ENCODE peak calls at places on chromosomes 13 and 19, in five cellular contexts. C, T, G, V and S are unnamed samples.

GRCh38 chr19:1811942-1812425 is at the start of gene ATP8B3:
- DNase-seq in C (no peak), T (no peak), G (no peak), V (no peak), S (no peak)

GRCh38 chr19:53908106-53908932 is 759 bp upstream of the CACNG7 start:
- DNase-seq in C (peak; percentile 67), T (no peak), G (no peak), V (peak; percentile 88), S (peak; percentile 62)

GRCh38 chr13:99650410-99650809 is 149.1 kb downstream of the TM9SF2 start:
- DNase-seq in C (no peak), T (no peak), G (no peak), V (no peak), S (no peak)

GRCh38 chr13:86445584-86446140 is 646.4 kb upstream of the SLITRK6 start:
- DNase-seq in C (no peak), T (no peak), G (no peak), V (no peak), S (no peak)

GRCh38 chr19:3975637-3976087 is 4.8 kb upstream of the DAPK3 start:
- DNase-seq in C (no peak), T (no peak), G (no peak), V (no peak), S (no peak)

GRCh38 chr13:49622174-49622946 is 5.9 kb upstream of the ARL11 start:
- DNase-seq in C (peak; percentile 69), T (no peak), G (no peak), V (no peak), S (no peak)

GRCh38 chr19:33640773-33641172 is 19.0 kb downstream of the CHST8 start:
- DNase-seq in C (no peak), T (no peak), G (no peak), V (no peak), S (no peak)

GRCh38 chr19:6023085-6023682 is 45.2 kb upstream of the RANBP3 start:
- DNase-seq in C (peak; percentile 58), T (no peak), G (no peak), V (no peak), S (no peak)

GRCh38 chr19:799076-799881 is 2.0 kb downstream of the PTBP1 start:
- DNase-seq in C (peak; percentile 75), T (no peak), G (no peak), V (peak; percentile 79), S (no peak)
- TF ChIP-seq CTCF in C (peak; percentile 31), T (peak; percentile 8), G (no peak), V (no peak), S (no peak)

GRCh38 chr13:81927347-81927746 is 1586.4 kb upstream of the SPRY2 start:
- DNase-seq in C (no peak), T (no peak), G (no peak), V (peak; percentile 6), S (no peak)
- TF ChIP-seq CTCF in C (no peak), T (no peak), G (no peak), V (peak; percentile 37), S (peak; percentile 34)

DNA sequence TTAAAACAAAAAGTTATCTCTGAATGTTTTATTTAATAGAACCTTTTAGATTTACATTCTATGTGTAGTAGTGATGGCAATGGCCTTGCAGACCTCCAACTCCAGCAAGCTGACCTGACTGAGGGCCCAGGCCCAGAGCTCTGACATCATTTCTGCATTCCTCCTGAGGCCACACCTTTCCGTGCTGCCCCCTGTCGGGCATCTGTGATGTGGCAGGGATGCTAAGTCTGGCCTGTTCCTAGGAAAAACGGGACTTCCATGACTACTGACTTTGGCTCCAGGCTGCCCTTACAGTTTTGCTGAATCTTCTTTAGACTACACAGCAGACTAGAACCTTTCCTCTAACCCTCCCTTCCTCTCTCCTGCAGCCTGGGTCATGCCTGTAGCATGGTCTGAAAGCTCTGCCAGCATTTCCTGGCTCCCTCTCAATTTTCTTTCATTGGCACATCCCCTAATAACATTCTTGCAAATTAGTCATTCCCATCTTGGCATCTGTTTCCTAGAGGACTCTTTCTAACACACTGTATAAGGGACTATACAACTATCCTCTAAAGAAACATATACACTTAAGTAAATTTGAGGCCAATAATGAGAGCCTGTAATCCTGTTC is 249.0 kb downstream of the GPC5 start:
- DNase-seq in C (peak; percentile 59), T (no peak), G (no peak), V (peak; percentile 60), S (peak; percentile 46)
- TF ChIP-seq CTCF in C (peak; percentile 3), T (peak; percentile 11), G (no peak), V (peak; percentile 78), S (peak; percentile 74)

DNA sequence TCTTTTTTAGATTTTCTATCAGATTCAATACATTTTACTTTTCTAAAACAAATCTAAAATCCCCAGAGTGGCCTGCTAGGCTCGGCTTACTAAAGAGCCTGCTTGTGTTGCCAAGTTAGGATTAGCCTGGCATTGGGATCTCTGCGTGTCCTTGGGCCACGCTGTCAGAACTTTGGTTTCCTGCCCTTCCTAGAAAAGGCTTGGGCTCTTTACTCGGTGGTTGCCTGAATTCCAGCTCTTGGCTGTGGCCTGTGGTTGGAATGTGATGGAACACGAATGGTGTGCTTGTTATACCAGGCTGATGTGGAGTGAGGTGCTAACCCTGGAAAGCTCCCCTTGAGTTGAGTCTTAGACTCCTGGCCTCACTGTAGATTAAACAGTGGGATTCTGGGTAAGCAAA is 8.5 kb downstream of the SPATA13 start:
- DNase-seq in C (no peak), T (no peak), G (no peak), V (no peak), S (no peak)
- TF ChIP-seq CTCF in C (no peak), T (no peak), G (no peak), V (no peak), S (no peak)

GRCh38 chr13:23600534-23600933 is 30.3 kb downstream of the TNFRSF19 start:
- DNase-seq in C (no peak), T (no peak), G (no peak), V (no peak), S (no peak)

GRCh38 chr13:23600100-23600499 is 29.9 kb downstream of the TNFRSF19 start:
- DNase-seq in C (no peak), T (no peak), G (no peak), V (no peak), S (no peak)

GRCh38 chr13:23598371-23598770 is 28.2 kb downstream of the TNFRSF19 start:
- DNase-seq in C (no peak), T (no peak), G (no peak), V (no peak), S (no peak)

GRCh38 chr13:23599083-23599925 is 29.1 kb downstream of the TNFRSF19 start:
- DNase-seq in C (no peak), T (no peak), G (no peak), V (peak; percentile 38), S (no peak)
- TF ChIP-seq CTCF in C (no peak), T (no peak), G (no peak), V (peak; percentile 42), S (no peak)